ENCODE peak calls at places on chromosomes 5 and 9, in five cellular contexts. X is uterus, B is breast epithelium, U is psoas muscle, G is thoracic aorta. F is an unnamed sample.

GRCh38 chr5:117682416-117682815 is 1107.8 kb upstream of the SEMA6A start:
- DNase-seq in G (no peak), X (no peak), U (no peak), B (no peak), F (no peak)

GRCh38 chr5:84642324-84642723 is 257.6 kb upstream of the EDIL3 start:
- DNase-seq in B (no peak), X (no peak), G (no peak), U (no peak), F (no peak)

GRCh38 chr5:138470322-138471285 is 5.3 kb downstream of the EGR1 start:
- DNase-seq in X (no peak), G (no peak), B (no peak), U (no peak), F (no peak)

GRCh38 chr9:100427366-100428263 is 672 bp downstream of the MSANTD3 start:
- DNase-seq in X (peak), G (peak), U (peak), B (peak), F (peak)

GRCh38 chr9:16611001-16611400 is 259.5 kb downstream of the BNC2 start:
- DNase-seq in X (no peak), G (no peak), U (no peak), B (no peak), F (no peak)

GRCh38 chr9:89047667-89048066 is 56.4 kb downstream of the S1PR3 start:
- DNase-seq in B (no peak), U (no peak), G (no peak), X (no peak), F (no peak)

GRCh38 chr5:137954131-137954879 is 65.0 kb downstream of the PKD2L2 start:
- DNase-seq in G (peak), X (peak), B (no peak), U (no peak), F (no peak)

GRCh38 chr5:125295405-125295872 is 549.0 kb upstream of the ZNF608 start:
- DNase-seq in U (no peak), B (no peak), X (no peak), G (no peak), F (no peak)

GRCh38 chr5:38896760-38897159 is 50.9 kb downstream of the OSMR start:
- DNase-seq in B (no peak), G (no peak), X (no peak), U (no peak), F (no peak)

DNA sequence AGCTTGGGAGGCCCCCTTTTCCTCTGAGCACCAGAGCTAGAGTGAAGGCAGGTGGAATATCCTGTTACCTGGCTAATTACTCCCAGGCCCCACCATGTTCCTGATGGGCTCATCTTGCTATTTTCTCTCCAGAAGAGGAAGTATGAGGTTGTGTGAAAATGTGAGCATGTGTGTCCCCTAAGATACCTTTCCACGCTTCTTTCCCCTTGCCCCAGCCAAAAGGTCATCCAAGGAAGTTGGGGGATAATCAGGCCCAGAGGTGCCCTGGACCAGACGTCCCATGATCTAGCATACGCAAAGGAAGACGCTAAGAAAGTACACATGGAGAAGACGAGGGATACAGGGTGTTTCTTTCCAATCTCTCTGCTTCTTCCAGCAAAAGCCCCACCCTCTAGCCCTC is 115.3 kb downstream of the SLC1A3 start:
- DNase-seq in B (no peak), X (no peak), U (no peak), G (no peak), F (no peak)
- H3K4me3 ChIP-seq in B (no peak), X (no peak), U (no peak), G (no peak), F (no peak)

GRCh38 chr5:140267559-140268018 is 35.3 kb downstream of the PFDN1 start:
- DNase-seq in B (no peak), U (no peak), G (no peak), X (no peak), F (no peak)
- H3K27ac ChIP-seq in B (peak), U (peak), G (no peak), X (peak), F (peak)

GRCh38 chr5:179257190-179257741 is 88.0 kb downstream of the ADAMTS2 start:
- DNase-seq in U (peak), X (peak), B (peak), G (no peak), F (no peak)
- H3K4me3 ChIP-seq in U (no peak), X (no peak), B (no peak), G (no peak), F (no peak)

DNA sequence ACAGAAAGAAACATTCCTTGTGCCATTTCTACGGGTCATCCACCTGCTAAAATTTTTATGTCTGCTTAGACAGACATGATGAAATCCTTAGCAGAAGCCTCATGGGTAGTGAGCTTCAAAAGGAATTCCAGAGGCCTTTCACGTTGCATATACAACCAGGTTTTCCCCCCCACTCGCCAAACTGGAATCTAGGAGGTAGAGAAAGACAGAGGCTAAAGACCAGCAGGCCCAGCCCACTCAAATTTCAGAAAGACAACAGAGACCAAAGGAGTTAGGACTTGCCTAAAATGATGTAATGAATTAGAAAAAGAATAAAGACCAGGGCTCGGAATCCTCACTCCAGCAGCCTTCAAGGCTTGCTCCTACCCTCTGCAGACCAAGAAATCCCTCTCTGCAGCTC is 9.2 kb downstream of the B4GALT1 start:
- DNase-seq in B (no peak), U (no peak), X (no peak), G (no peak), F (no peak)
- H3K27ac ChIP-seq in B (peak), U (peak), X (peak), G (peak), F (peak)

GRCh38 chr5:68771221-68771620 is 322.6 kb upstream of the SLC30A5 start:
- DNase-seq in X (no peak), G (no peak), U (no peak), B (no peak), F (no peak)

GRCh38 chr5:68777145-68777544 is 316.7 kb upstream of the SLC30A5 start:
- DNase-seq in G (no peak), U (no peak), X (no peak), B (no peak), F (no peak)

GRCh38 chr5:68770566-68770965 is 323.2 kb upstream of the SLC30A5 start:
- DNase-seq in U (no peak), G (no peak), X (no peak), B (no peak), F (no peak)

GRCh38 chr5:68766952-68767464 is 326.8 kb upstream of the SLC30A5 start:
- DNase-seq in G (no peak), U (no peak), B (no peak), X (no peak), F (no peak)

GRCh38 chr5:68771747-68772146 is 322.1 kb upstream of the SLC30A5 start:
- DNase-seq in G (no peak), X (no peak), B (no peak), U (no peak), F (no peak)
- H3K4me3 ChIP-seq in G (no peak), X (no peak), B (no peak), U (no peak), F (no peak)

F was measured in lung.